ENCODE peak calls at places on chromosomes 16 and 17, in five cellular contexts. One of them, this sample, is unnamed.

GRCh38 chr16:2079991-2080390 is 32.2 kb downstream of the TSC2 start:
- DNase-seq in dorsolateral prefrontal cortex: no peak
- DNase-seq in cardiac muscle cell: no peak
- DNase-seq in A549: no peak
- DNase-seq in neuronal stem cell: no peak
- DNase-seq in this sample: no peak

GRCh38 chr16:4140652-4141051 is 24.4 kb upstream of the ADCY9 start:
- DNase-seq in dorsolateral prefrontal cortex: no peak
- DNase-seq in cardiac muscle cell: peak
- DNase-seq in A549: no peak
- DNase-seq in neuronal stem cell: no peak
- DNase-seq in this sample: peak

GRCh38 chr17:74307984-74308773 is 17.8 kb upstream of the KIF19 start:
- DNase-seq in dorsolateral prefrontal cortex: no peak
- DNase-seq in cardiac muscle cell: peak
- DNase-seq in A549: no peak
- DNase-seq in neuronal stem cell: no peak
- DNase-seq in this sample: no peak

GRCh38 chr16:85978976-85979375 is 80.0 kb downstream of the IRF8 start:
- DNase-seq in dorsolateral prefrontal cortex: no peak
- DNase-seq in cardiac muscle cell: no peak
- DNase-seq in A549: no peak
- DNase-seq in neuronal stem cell: no peak
- DNase-seq in this sample: no peak

GRCh38 chr17:27810211-27810901 is 10.0 kb upstream of the NOS2 start:
- DNase-seq in dorsolateral prefrontal cortex: no peak
- DNase-seq in cardiac muscle cell: no peak
- DNase-seq in A549: no peak
- DNase-seq in neuronal stem cell: no peak
- DNase-seq in this sample: no peak

GRCh38 chr17:56834380-56835258 is 668 bp downstream of the DGKE start:
- DNase-seq in dorsolateral prefrontal cortex: peak
- DNase-seq in cardiac muscle cell: peak
- DNase-seq in A549: peak
- DNase-seq in neuronal stem cell: peak
- DNase-seq in this sample: no peak

GRCh38 chr17:78990349-78991016 is 10.8 kb upstream of the LGALS3BP start:
- DNase-seq in dorsolateral prefrontal cortex: no peak
- DNase-seq in cardiac muscle cell: no peak
- DNase-seq in A549: no peak
- DNase-seq in neuronal stem cell: no peak
- DNase-seq in this sample: no peak

GRCh38 chr16:77271532-77272426 is 72.6 kb downstream of the SYCE1L start:
- DNase-seq in dorsolateral prefrontal cortex: no peak
- DNase-seq in cardiac muscle cell: no peak
- DNase-seq in A549: no peak
- DNase-seq in neuronal stem cell: no peak
- DNase-seq in this sample: no peak

GRCh38 chr17:4426499-4427208 is 7.1 kb upstream of the SPNS3 start:
- DNase-seq in dorsolateral prefrontal cortex: no peak
- DNase-seq in cardiac muscle cell: no peak
- DNase-seq in A549: no peak
- DNase-seq in neuronal stem cell: no peak
- DNase-seq in this sample: no peak

GRCh38 chr16:87505834-87506233 is 13.0 kb upstream of the ZCCHC14 start:
- DNase-seq in dorsolateral prefrontal cortex: no peak
- DNase-seq in cardiac muscle cell: no peak
- DNase-seq in A549: no peak
- DNase-seq in neuronal stem cell: no peak
- DNase-seq in this sample: no peak

GRCh38 chr17:78414178-78415162 is 36.0 kb downstream of the PGS1 start:
- DNase-seq in dorsolateral prefrontal cortex: no peak
- DNase-seq in cardiac muscle cell: no peak
- DNase-seq in A549: no peak
- DNase-seq in neuronal stem cell: no peak
- DNase-seq in this sample: no peak

GRCh38 chr17:50931003-50931878 is 65.1 kb upstream of the TOB1 start:
- DNase-seq in dorsolateral prefrontal cortex: peak
- DNase-seq in cardiac muscle cell: peak
- DNase-seq in A549: peak
- DNase-seq in neuronal stem cell: peak
- DNase-seq in this sample: no peak

GRCh38 chr17:40548982-40549680 is 16.1 kb downstream of the CCR7 start:
- DNase-seq in dorsolateral prefrontal cortex: peak
- DNase-seq in cardiac muscle cell: peak
- DNase-seq in A549: peak
- DNase-seq in neuronal stem cell: no peak
- DNase-seq in this sample: no peak

GRCh38 chr17:20103454-20104448 is 94.6 kb downstream of the SPECC1 start:
- DNase-seq in dorsolateral prefrontal cortex: no peak
- DNase-seq in cardiac muscle cell: peak
- DNase-seq in A549: no peak
- DNase-seq in neuronal stem cell: no peak
- DNase-seq in this sample: no peak

GRCh38 chr16:76335187-76335974 is 58.2 kb downstream of the CNTNAP4 start:
- DNase-seq in dorsolateral prefrontal cortex: no peak
- DNase-seq in cardiac muscle cell: no peak
- DNase-seq in A549: no peak
- DNase-seq in neuronal stem cell: no peak
- DNase-seq in this sample: no peak

GRCh38 chr16:81004646-81005353 is 1.9 kb downstream of the CMC2 start:
- DNase-seq in dorsolateral prefrontal cortex: no peak
- DNase-seq in cardiac muscle cell: peak
- DNase-seq in A549: peak
- DNase-seq in neuronal stem cell: peak
- DNase-seq in this sample: no peak

GRCh38 chr17:17750881-17751280 is 69.6 kb downstream of the RAI1 start:
- DNase-seq in dorsolateral prefrontal cortex: no peak
- DNase-seq in cardiac muscle cell: no peak
- DNase-seq in A549: no peak
- DNase-seq in neuronal stem cell: no peak
- DNase-seq in this sample: no peak

GRCh38 chr16:81755915-81756644 is 23.0 kb upstream of the PLCG2 start:
- DNase-seq in dorsolateral prefrontal cortex: no peak
- DNase-seq in cardiac muscle cell: peak
- DNase-seq in A549: no peak
- DNase-seq in neuronal stem cell: no peak
- DNase-seq in this sample: no peak

GRCh38 chr17:79509496-79509895 is 101.4 kb downstream of the RBFOX3 start:
- DNase-seq in dorsolateral prefrontal cortex: no peak
- DNase-seq in cardiac muscle cell: no peak
- DNase-seq in A549: no peak
- DNase-seq in neuronal stem cell: no peak
- DNase-seq in this sample: no peak

GRCh38 chr17:32348483-32348800 is 1.5 kb upstream of the ZNF207 start:
- DNase-seq in dorsolateral prefrontal cortex: no peak
- DNase-seq in cardiac muscle cell: no peak
- DNase-seq in A549: no peak
- DNase-seq in neuronal stem cell: no peak
- DNase-seq in this sample: no peak

GRCh38 chr17:65967372-65967771 is 224.6 kb downstream of the CEP112 start:
- DNase-seq in dorsolateral prefrontal cortex: no peak
- DNase-seq in cardiac muscle cell: no peak
- DNase-seq in A549: no peak
- DNase-seq in neuronal stem cell: no peak
- DNase-seq in this sample: no peak

GRCh38 chr17:80938556-80938955 is 53.1 kb upstream of the CHMP6 start:
- DNase-seq in dorsolateral prefrontal cortex: no peak
- DNase-seq in cardiac muscle cell: no peak
- DNase-seq in A549: no peak
- DNase-seq in neuronal stem cell: no peak
- DNase-seq in this sample: no peak

GRCh38 chr17:80941171-80941570 is 50.5 kb upstream of the CHMP6 start:
- DNase-seq in dorsolateral prefrontal cortex: no peak
- DNase-seq in cardiac muscle cell: no peak
- DNase-seq in A549: no peak
- DNase-seq in neuronal stem cell: no peak
- DNase-seq in this sample: no peak

GRCh38 chr17:80941743-80942211 is 49.9 kb upstream of the CHMP6 start:
- DNase-seq in dorsolateral prefrontal cortex: no peak
- DNase-seq in cardiac muscle cell: peak
- DNase-seq in A549: no peak
- DNase-seq in neuronal stem cell: no peak
- DNase-seq in this sample: no peak

GRCh38 chr17:80939151-80940145 is 52.2 kb upstream of the CHMP6 start:
- DNase-seq in dorsolateral prefrontal cortex: no peak
- DNase-seq in cardiac muscle cell: no peak
- DNase-seq in A549: no peak
- DNase-seq in neuronal stem cell: no peak
- DNase-seq in this sample: no peak

GRCh38 chr17:80940171-80941123 is 51.2 kb upstream of the CHMP6 start:
- DNase-seq in dorsolateral prefrontal cortex: no peak
- DNase-seq in cardiac muscle cell: no peak
- DNase-seq in A549: no peak
- DNase-seq in neuronal stem cell: no peak
- DNase-seq in this sample: no peak
- H3K27ac ChIP-seq in dorsolateral prefrontal cortex: no peak
- H3K27ac ChIP-seq in cardiac muscle cell: no peak
- H3K27ac ChIP-seq in A549: no peak
- H3K27ac ChIP-seq in neuronal stem cell: no peak
- H3K27ac ChIP-seq in this sample: no peak

GRCh38 chr16:68061396-68061795 is 23.8 kb upstream of the NFATC3 start:
- DNase-seq in dorsolateral prefrontal cortex: no peak
- DNase-seq in cardiac muscle cell: no peak
- DNase-seq in A549: no peak
- DNase-seq in neuronal stem cell: no peak
- DNase-seq in this sample: no peak

GRCh38 chr16:68065716-68066305 is 19.4 kb upstream of the NFATC3 start:
- DNase-seq in dorsolateral prefrontal cortex: no peak
- DNase-seq in cardiac muscle cell: peak
- DNase-seq in A549: no peak
- DNase-seq in neuronal stem cell: no peak
- DNase-seq in this sample: no peak

GRCh38 chr16:68059804-68060203 is 25.4 kb upstream of the NFATC3 start:
- DNase-seq in dorsolateral prefrontal cortex: no peak
- DNase-seq in cardiac muscle cell: no peak
- DNase-seq in A549: no peak
- DNase-seq in neuronal stem cell: no peak
- DNase-seq in this sample: no peak

GRCh38 chr16:68064791-68065365 is 20.3 kb upstream of the NFATC3 start:
- DNase-seq in dorsolateral prefrontal cortex: peak
- DNase-seq in cardiac muscle cell: peak
- DNase-seq in A549: peak
- DNase-seq in neuronal stem cell: no peak
- DNase-seq in this sample: no peak

GRCh38 chr16:68062910-68063393 is 22.2 kb upstream of the NFATC3 start:
- DNase-seq in dorsolateral prefrontal cortex: no peak
- DNase-seq in cardiac muscle cell: no peak
- DNase-seq in A549: no peak
- DNase-seq in neuronal stem cell: no peak
- DNase-seq in this sample: no peak
- H3K27ac ChIP-seq in dorsolateral prefrontal cortex: no peak
- H3K27ac ChIP-seq in cardiac muscle cell: no peak
- H3K27ac ChIP-seq in A549: no peak
- H3K27ac ChIP-seq in neuronal stem cell: no peak
- H3K27ac ChIP-seq in this sample: no peak

GRCh38 chr17:77118251-77118928 is 22.4 kb upstream of the SEC14L1 start:
- DNase-seq in dorsolateral prefrontal cortex: no peak
- DNase-seq in cardiac muscle cell: peak
- DNase-seq in A549: no peak
- DNase-seq in neuronal stem cell: no peak
- DNase-seq in this sample: no peak

GRCh38 chr17:77119668-77120301 is 21.0 kb upstream of the SEC14L1 start:
- DNase-seq in dorsolateral prefrontal cortex: no peak
- DNase-seq in cardiac muscle cell: no peak
- DNase-seq in A549: no peak
- DNase-seq in neuronal stem cell: no peak
- DNase-seq in this sample: no peak

GRCh38 chr17:77117415-77117814 is 23.4 kb upstream of the SEC14L1 start:
- DNase-seq in dorsolateral prefrontal cortex: no peak
- DNase-seq in cardiac muscle cell: peak
- DNase-seq in A549: no peak
- DNase-seq in neuronal stem cell: no peak
- DNase-seq in this sample: no peak

GRCh38 chr17:77124192-77124908 is 16.4 kb upstream of the SEC14L1 start:
- DNase-seq in dorsolateral prefrontal cortex: no peak
- DNase-seq in cardiac muscle cell: peak
- DNase-seq in A549: peak
- DNase-seq in neuronal stem cell: no peak
- DNase-seq in this sample: peak

DNA sequence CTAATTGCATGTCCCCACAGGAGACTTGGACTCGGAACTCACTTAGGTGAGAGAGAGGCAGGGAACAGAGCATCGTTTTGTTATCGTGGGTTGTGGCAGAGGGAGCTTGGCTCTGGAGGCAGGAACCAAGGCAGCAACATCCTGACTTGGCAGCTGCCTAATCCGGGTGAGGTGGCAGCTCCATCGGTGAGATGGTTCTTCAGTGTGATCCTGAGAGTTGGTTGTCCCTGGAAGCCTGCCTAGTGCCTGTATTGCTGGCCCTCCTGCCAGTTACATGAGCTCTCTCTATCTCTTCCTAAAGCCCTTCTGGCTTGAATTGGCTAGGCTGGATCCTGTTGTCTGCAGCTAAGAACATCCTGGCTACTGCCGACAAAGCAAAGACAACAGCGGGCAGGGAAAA is 19.9 kb upstream of the SEC14L1 start:
- DNase-seq in dorsolateral prefrontal cortex: no peak
- DNase-seq in cardiac muscle cell: no peak
- DNase-seq in A549: no peak
- DNase-seq in neuronal stem cell: no peak
- DNase-seq in this sample: no peak
- H3K27ac ChIP-seq in dorsolateral prefrontal cortex: peak
- H3K27ac ChIP-seq in cardiac muscle cell: no peak
- H3K27ac ChIP-seq in A549: peak
- H3K27ac ChIP-seq in neuronal stem cell: no peak
- H3K27ac ChIP-seq in this sample: peak

GRCh38 chr17:68491381-68491849 is 20.8 kb upstream of the PRKAR1A start:
- DNase-seq in dorsolateral prefrontal cortex: no peak
- DNase-seq in cardiac muscle cell: no peak
- DNase-seq in A549: no peak
- DNase-seq in neuronal stem cell: no peak
- DNase-seq in this sample: no peak

GRCh38 chr17:68491864-68492263 is 20.4 kb upstream of the PRKAR1A start:
- DNase-seq in dorsolateral prefrontal cortex: no peak
- DNase-seq in cardiac muscle cell: no peak
- DNase-seq in A549: no peak
- DNase-seq in neuronal stem cell: no peak
- DNase-seq in this sample: peak

GRCh38 chr17:68497885-68498319 is 14.3 kb upstream of the PRKAR1A start:
- DNase-seq in dorsolateral prefrontal cortex: no peak
- DNase-seq in cardiac muscle cell: no peak
- DNase-seq in A549: no peak
- DNase-seq in neuronal stem cell: no peak
- DNase-seq in this sample: no peak

GRCh38 chr17:68498479-68499326 is 13.5 kb upstream of the PRKAR1A start:
- DNase-seq in dorsolateral prefrontal cortex: no peak
- DNase-seq in cardiac muscle cell: peak
- DNase-seq in A549: no peak
- DNase-seq in neuronal stem cell: no peak
- DNase-seq in this sample: no peak

DNA sequence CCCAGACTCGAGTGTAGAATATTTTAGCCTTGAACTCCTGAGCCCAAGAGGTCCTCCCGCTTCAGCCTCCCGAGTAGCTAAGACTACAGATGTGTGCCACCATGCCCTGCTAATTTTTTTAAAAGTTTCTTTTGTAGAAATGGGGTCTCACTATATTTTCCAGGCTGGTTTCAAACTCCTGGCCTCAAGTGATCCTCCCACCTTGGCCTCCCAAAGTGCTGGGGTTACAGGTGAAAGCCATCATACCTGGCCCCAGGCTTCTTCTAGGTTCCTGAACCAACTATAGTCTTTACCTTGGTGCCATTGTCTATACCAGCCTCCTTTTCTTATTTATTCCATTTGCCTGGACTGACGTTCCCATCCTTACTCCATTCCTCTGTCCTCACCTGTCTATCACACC is 17.1 kb upstream of the PRKAR1A start:
- DNase-seq in dorsolateral prefrontal cortex: no peak
- DNase-seq in cardiac muscle cell: no peak
- DNase-seq in A549: no peak
- DNase-seq in neuronal stem cell: no peak
- DNase-seq in this sample: no peak
- H3K27ac ChIP-seq in dorsolateral prefrontal cortex: no peak
- H3K27ac ChIP-seq in cardiac muscle cell: no peak
- H3K27ac ChIP-seq in A549: no peak
- H3K27ac ChIP-seq in neuronal stem cell: no peak
- H3K27ac ChIP-seq in this sample: no peak

This sample was measured in epithelial cell of prostate.